ENCODE peak calls at places on chromosomes 5 and 9, in five cellular contexts. I is suprapubic skin, F is GM12878, E is stomach, Y is sigmoid colon. W is an unnamed sample.

GRCh38 chr5:11467588-11467987 is 436.7 kb downstream of the CTNND2 start:
- DNase-seq in E (no peak), F (no peak), Y (no peak), I (no peak), W (no peak)

GRCh38 chr9:110835404-110835803 is 166.8 kb downstream of the MUSK start:
- DNase-seq in E (no peak), Y (no peak), F (no peak), I (no peak), W (no peak)

GRCh38 chr5:102903074-102903871 is 148.2 kb downstream of the PAM start:
- DNase-seq in F (no peak), I (no peak), E (no peak), Y (no peak), W (no peak)

GRCh38 chr9:107239474-107239873 is 43.6 kb upstream of the RAD23B start:
- DNase-seq in E (no peak), Y (no peak), I (no peak), F (no peak), W (no peak)

GRCh38 chr9:114551750-114552685 is 35.6 kb upstream of the ATP6V1G1 start:
- DNase-seq in E (no peak), I (no peak), F (no peak), Y (peak), W (no peak)

GRCh38 chr5:149328177-149328576 is 17.1 kb upstream of the GRPEL2 start:
- DNase-seq in I (no peak), Y (no peak), F (no peak), E (no peak), W (no peak)

GRCh38 chr9:1726993-1727759 is 288.0 kb upstream of the SMARCA2 start:
- DNase-seq in Y (no peak), E (no peak), I (no peak), F (no peak), W (no peak)

GRCh38 chr5:69512740-69513260 is 20.2 kb downstream of the OCLN start:
- DNase-seq in Y (no peak), F (no peak), E (no peak), I (no peak), W (no peak)

GRCh38 chr5:82129723-82130285 is 148.3 kb downstream of the RPS23 start:
- DNase-seq in F (no peak), I (no peak), E (no peak), Y (no peak), W (no peak)

GRCh38 chr5:172004824-172005237 is 1.6 kb downstream of the FBXW11 start:
- DNase-seq in E (no peak), I (no peak), F (peak), Y (no peak), W (no peak)

GRCh38 chr5:120173125-120173524 is 291.0 kb upstream of the PRR16 start:
- DNase-seq in I (no peak), F (no peak), Y (no peak), E (no peak), W (no peak)

GRCh38 chr9:101674165-101674564 is 64.3 kb downstream of the GRIN3A start:
- DNase-seq in F (no peak), E (no peak), I (no peak), Y (no peak), W (no peak)

GRCh38 chr9:103407260-103407659 is 412.1 kb downstream of the CYLC2 start:
- DNase-seq in I (no peak), Y (no peak), F (no peak), E (no peak), W (no peak)

GRCh38 chr5:172435362-172436077 is 18.8 kb downstream of the SH3PXD2B start:
- DNase-seq in E (no peak), F (no peak), I (no peak), Y (peak), W (no peak)

GRCh38 chr9:127973169-127974001 is 7.4 kb downstream of the EEIG1 start:
- DNase-seq in Y (peak), F (no peak), I (no peak), E (peak), W (no peak)

GRCh38 chr5:131282235-131282634 is 18.4 kb downstream of the CDC42SE2 start:
- DNase-seq in E (no peak), I (no peak), F (no peak), Y (no peak), W (no peak)

GRCh38 chr5:154830596-154830995 is 19.8 kb downstream of the FAXDC2 start:
- DNase-seq in E (no peak), F (no peak), I (no peak), Y (no peak), W (no peak)

GRCh38 chr5:154829181-154829588 is 21.2 kb downstream of the FAXDC2 start:
- DNase-seq in I (no peak), E (no peak), F (no peak), Y (peak), W (no peak)

GRCh38 chr5:154829589-154830218 is 20.7 kb downstream of the FAXDC2 start:
- DNase-seq in E (peak), F (no peak), I (no peak), Y (peak), W (no peak)

GRCh38 chr5:154831451-154831850 is 19.0 kb downstream of the FAXDC2 start:
- DNase-seq in Y (peak), I (no peak), F (no peak), E (no peak), W (no peak)

DNA sequence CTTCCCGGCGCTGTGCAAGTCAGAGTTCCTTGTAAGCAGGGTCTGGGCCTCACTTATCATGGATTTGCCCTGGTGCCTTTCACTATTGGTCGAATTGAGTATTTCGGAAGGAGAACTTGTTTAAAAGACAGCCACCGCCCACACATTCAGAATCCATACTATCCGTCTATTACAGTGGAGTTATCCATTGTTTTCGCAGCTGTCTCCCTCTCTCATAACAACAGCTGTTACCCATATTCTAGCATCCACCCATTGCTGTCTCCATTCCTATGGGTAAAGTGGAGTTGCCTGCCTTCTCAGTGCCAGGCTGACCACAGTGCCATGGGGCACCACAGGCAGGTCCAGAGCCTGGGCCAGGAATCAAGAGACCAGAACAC is 20.2 kb downstream of the FAXDC2 start:
- DNase-seq in Y (peak), E (no peak), F (no peak), I (no peak), W (no peak)
- H3K27ac ChIP-seq in Y (no peak), E (no peak), F (no peak), I (peak), W (peak)

GRCh38 chr9:129832957-129833356 is 2.1 kb downstream of the C9orf78 start:
- DNase-seq in I (no peak), Y (no peak), E (no peak), F (no peak), W (no peak)

GRCh38 chr9:129835860-129836223 is 584 bp downstream of the USP20 start:
- DNase-seq in F (no peak), Y (no peak), E (no peak), I (no peak), W (no peak)

GRCh38 chr9:129836342-129837007 is 1.2 kb downstream of the USP20 start:
- DNase-seq in E (no peak), I (no peak), F (no peak), Y (no peak), W (peak)

GRCh38 chr9:129834489-129835127 is 467 bp downstream of the C9orf78 start:
- DNase-seq in Y (no peak), F (no peak), E (no peak), I (peak), W (no peak)

DNA sequence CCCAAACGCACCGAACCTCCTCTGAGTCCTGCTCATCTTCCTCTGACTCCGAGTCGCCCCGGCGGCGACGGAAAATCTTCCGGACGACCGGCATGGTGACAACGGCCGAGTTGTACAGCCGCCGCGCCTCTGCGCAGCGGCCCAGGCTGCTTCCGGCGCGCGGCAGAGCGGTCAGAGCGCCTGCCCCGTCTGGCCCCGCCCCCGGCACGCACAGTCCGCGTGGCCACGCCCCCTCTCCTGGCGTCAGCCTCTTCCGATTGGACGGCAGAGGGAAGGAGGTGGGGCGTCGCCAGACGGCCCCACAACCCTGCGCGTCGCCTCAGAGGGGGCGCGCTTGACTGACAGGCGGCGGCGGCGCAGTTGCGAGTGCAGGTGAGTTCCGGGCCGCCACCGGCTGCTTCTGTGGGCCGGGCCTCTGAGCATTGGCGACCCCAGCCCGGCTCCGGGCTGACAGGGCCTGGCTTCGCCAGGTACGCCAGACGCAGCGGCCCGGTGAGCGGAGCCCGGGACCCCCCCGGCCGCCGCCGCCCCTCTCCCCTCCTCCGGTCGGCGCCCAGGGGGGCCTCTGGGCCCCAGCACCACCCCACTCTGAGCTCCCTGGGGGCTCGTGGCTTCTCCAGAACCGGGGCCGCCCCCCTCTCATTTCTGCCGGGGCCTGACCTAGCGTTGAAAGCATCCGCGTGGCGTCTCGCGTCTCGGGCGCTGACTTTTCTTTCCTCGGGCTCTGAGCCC is at the start of the genes C9orf78 and USP20:
- DNase-seq in I (peak), E (peak), F (peak), Y (peak), W (peak)
- TF ChIP-seq EP300 in I (no peak), E (no peak), F (no peak), Y (no peak), W (peak)

GRCh38 chr9:131330814-131331600 is 41.5 kb downstream of the PLPP7 start:
- DNase-seq in Y (peak), F (no peak), E (no peak), I (no peak), W (no peak)
- TF ChIP-seq POLR2A in Y (no peak), F (no peak), E (no peak), I (no peak), W (no peak)

GRCh38 chr5:140964356-140964755 is 1.9 kb upstream of the PCDHAC2 start:
- DNase-seq in F (no peak), E (no peak), I (no peak), Y (no peak), W (no peak)

GRCh38 chr5:140969880-140970279 is 3.6 kb downstream of the PCDHAC2 start:
- DNase-seq in Y (no peak), I (no peak), F (no peak), E (no peak), W (no peak)

GRCh38 chr5:140965905-140966292 is 377 bp upstream of the PCDHAC2 start:
- DNase-seq in F (no peak), I (no peak), Y (no peak), E (no peak), W (no peak)

GRCh38 chr5:140967226-140967893 is 1.1 kb downstream of the PCDHAC2 start:
- DNase-seq in Y (no peak), I (no peak), E (no peak), F (no peak), W (no peak)

DNA sequence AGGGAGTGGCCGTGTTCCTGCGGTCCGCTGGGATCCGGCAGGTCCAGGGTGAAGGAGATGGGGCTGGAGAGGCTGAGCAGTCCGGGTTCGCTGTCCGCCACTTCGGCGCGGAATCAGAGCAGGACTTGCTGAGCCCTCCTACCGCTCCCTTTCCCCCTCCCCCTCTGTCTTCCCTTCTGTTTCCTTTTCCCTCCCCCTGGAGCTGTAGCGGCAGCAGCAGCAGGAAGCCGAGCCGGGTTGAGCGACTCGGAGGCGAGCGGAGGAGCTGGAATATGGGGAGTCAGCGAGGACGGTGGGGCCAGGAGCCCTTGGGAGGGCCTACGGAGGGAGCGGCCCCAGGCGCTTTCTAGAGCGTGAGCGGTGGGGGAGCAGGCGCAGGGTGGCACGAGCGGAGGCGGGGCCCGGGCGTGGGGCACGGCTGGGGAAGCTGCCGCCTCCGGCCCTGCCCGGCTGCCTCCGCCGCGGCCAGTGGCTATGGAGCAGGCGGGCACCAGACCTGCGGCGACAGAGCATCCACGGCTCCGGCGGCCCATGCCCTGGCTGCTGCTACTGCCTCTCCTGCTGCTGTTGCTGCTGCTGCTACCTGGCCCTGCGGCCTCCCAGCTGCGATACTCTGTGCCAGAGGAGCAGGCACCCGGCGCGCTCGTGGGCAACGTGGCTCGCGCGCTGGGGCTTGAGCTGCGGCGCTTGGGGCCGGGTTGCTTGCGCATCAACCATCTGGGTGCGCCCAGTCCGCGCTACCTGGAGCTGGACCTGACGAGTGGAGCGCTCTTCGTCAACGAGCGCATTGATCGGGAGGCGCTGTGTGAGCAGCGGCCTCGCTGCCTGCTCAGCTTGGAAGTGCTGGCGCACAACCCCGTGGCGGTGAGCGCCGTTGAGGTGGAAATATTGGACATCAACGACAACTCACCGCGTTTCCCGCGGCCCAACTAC is at the start of gene PCDHAC2:
- DNase-seq in F (no peak), I (no peak), E (peak), Y (peak), W (no peak)
- H3K27ac ChIP-seq in F (no peak), I (no peak), E (peak), Y (peak), W (peak)

GRCh38 chr9:93903886-93904648 is 51.1 kb downstream of the BARX1 start:
- DNase-seq in F (no peak), E (no peak), I (peak), Y (peak), W (no peak)
- TF ChIP-seq EP300 in F (no peak), E (no peak), I (no peak), Y (no peak), W (no peak)

DNA sequence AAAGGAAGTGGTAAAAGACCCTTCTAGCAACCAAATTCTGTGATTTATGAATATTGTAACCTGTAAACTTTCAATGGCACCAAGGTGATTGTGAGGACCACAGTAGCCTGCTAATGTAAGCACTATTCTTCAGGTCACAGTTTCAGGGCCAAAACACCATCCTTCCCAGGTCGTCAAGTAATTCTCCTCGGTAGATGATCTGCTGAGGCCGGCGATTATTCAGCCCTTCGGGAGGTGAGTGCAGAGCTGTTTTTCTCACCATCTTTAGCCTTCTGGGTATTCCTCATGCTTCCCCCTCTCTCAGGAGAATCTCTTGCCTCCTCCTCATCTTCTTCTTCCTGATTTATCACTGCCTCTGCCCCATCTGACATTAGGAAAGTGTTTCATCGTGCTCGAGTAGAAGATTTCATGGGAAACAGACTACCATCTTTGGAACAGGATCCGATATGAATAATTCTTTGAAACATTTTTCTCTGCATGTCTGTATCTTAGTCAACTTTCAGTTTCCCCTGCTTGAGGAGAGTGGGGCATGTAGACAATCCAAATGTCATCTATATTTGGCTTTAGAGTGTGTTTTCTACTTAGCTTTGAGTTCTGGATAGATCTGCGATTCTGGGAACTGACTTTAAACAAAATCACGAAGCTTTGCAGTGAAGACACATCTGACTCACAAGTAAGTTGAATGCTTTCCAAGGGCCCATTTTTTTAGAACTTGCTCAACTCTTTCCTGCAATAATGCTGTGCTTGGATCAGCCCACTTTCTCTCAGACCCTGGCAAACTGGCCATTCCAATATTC is 173.9 kb downstream of the AOPEP start:
- DNase-seq in F (no peak), I (no peak), E (no peak), Y (no peak), W (peak)
- TF ChIP-seq POLR2A in F (no peak), I (no peak), E (no peak), Y (no peak), W (no peak)

GRCh38 chr5:76175821-76176403 is 92.7 kb downstream of the SV2C start:
- DNase-seq in I (no peak), F (peak), Y (no peak), E (no peak), W (no peak)

GRCh38 chr5:76175051-76175666 is 92.0 kb downstream of the SV2C start:
- DNase-seq in Y (no peak), F (peak), E (peak), I (no peak), W (peak)

GRCh38 chr5:76177974-76178373 is 94.8 kb downstream of the SV2C start:
- DNase-seq in E (no peak), I (no peak), F (no peak), Y (no peak), W (no peak)

GRCh38 chr5:76178913-76179312 is 95.7 kb downstream of the SV2C start:
- DNase-seq in I (no peak), F (no peak), E (no peak), Y (no peak), W (no peak)

GRCh38 chr5:76180817-76181805 is 97.9 kb downstream of the SV2C start:
- DNase-seq in Y (no peak), I (no peak), F (peak), E (no peak), W (no peak)
- H3K27ac ChIP-seq in Y (no peak), I (peak), F (peak), E (no peak), W (no peak)

GRCh38 chr5:74974451-74975089 is 77.8 kb downstream of the GCNT4 start:
- DNase-seq in E (no peak), I (no peak), F (no peak), Y (no peak), W (no peak)

GRCh38 chr5:74975582-74975981 is 76.8 kb downstream of the GCNT4 start:
- DNase-seq in E (no peak), Y (no peak), I (no peak), F (no peak), W (no peak)

GRCh38 chr5:74973694-74974093 is 78.7 kb downstream of the GCNT4 start:
- DNase-seq in Y (no peak), E (no peak), I (no peak), F (no peak), W (no peak)

GRCh38 chr5:74977475-74977874 is 74.9 kb downstream of the GCNT4 start:
- DNase-seq in I (no peak), Y (no peak), E (no peak), F (no peak), W (no peak)

GRCh38 chr5:74978347-74978746 is 74.0 kb downstream of the GCNT4 start:
- DNase-seq in Y (no peak), E (no peak), I (no peak), F (peak), W (no peak)
- TF ChIP-seq EP300 in Y (no peak), E (no peak), I (no peak), F (no peak), W (no peak)

DNA sequence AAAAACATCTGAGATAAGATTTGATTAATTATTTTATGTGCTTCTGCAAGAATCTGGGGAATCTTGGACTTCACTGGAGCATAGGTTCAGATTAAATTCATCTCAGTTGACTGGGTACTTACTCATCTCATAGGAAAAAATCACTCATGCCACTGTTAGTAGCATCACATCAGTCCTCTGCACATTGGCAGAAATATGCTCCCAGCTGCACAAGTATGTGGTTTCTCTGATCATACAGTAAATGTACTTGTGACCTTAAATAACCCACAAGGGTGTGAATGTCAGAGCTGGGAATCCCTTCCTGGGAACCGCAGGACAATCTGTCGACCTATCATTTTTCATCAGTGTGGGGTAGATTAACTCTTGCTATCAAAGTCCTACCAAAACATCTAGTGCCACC is 203.7 kb upstream of the SLC24A2 start:
- DNase-seq in Y (no peak), F (no peak), I (no peak), E (no peak), W (no peak)
- TF ChIP-seq POLR2A in Y (no peak), F (no peak), I (no peak), E (no peak), W (no peak)

GRCh38 chr9:503881-504852 is 289.5 kb downstream of the DOCK8 start:
- DNase-seq in F (no peak), I (peak), E (peak), Y (peak), W (peak)
- H3K27ac ChIP-seq in F (no peak), I (peak), E (peak), Y (peak), W (peak)

W was measured in tibial nerve.